ENCODE peak calls at places on chromosomes 2 and 18, in five cellular contexts. Q is GM23248, Y is ovary, I is mammary epithelial cell, X is Peyer's patch. W is an unnamed sample.
A peak's percentile ranks its signal among the peaks of the same experiment; 100 is the strongest.

GRCh38 chr18:51390695-51391094 is 193.2 kb upstream of the MEX3C start:
- DNase-seq in Q (no peak), Y (no peak), I (peak; percentile 37), X (no peak), W (no peak)

GRCh38 chr2:45862843-45863242 is 211.4 kb downstream of the PRKCE start:
- DNase-seq in Q (no peak), Y (no peak), I (no peak), X (no peak), W (no peak)

GRCh38 chr2:96729748-96730147 is 10.1 kb downstream of the LMAN2L start:
- DNase-seq in Q (peak; percentile 20), Y (no peak), I (no peak), X (no peak), W (no peak)

GRCh38 chr2:120520929-120521912 is 175.3 kb downstream of the INHBB start:
- DNase-seq in Q (peak; percentile 57), Y (no peak), I (peak; percentile 24), X (peak; percentile 59), W (no peak)

GRCh38 chr18:36544036-36544725 is 246.7 kb downstream of the FHOD3 start:
- DNase-seq in Q (no peak), Y (no peak), I (peak; percentile 92), X (no peak), W (no peak)

GRCh38 chr2:156901373-156902031 is 356.0 kb upstream of the GALNT5 start:
- DNase-seq in Q (peak; percentile 61), Y (no peak), I (peak; percentile 26), X (no peak), W (peak; percentile 19)

GRCh38 chr2:241188386-241189092 is at the start of gene ANO7:
- DNase-seq in Q (no peak), Y (no peak), I (no peak), X (peak; percentile 66), W (no peak)

GRCh38 chr2:41791523-41791922 is 256.3 kb upstream of the PKDCC start:
- DNase-seq in Q (peak; percentile 50), Y (peak; percentile 54), I (peak; percentile 11), X (no peak), W (no peak)

GRCh38 chr18:41077076-41077475 is 878.0 kb upstream of the PIK3C3 start:
- DNase-seq in Q (no peak), Y (no peak), I (peak; percentile 27), X (no peak), W (no peak)

GRCh38 chr2:29347774-29348465 is 232.7 kb downstream of the CLIP4 start:
- DNase-seq in Q (no peak), Y (no peak), I (no peak), X (no peak), W (no peak)

GRCh38 chr2:110717734-110718133 is 14.6 kb upstream of the ACOXL start:
- DNase-seq in Q (peak; percentile 23), Y (peak; percentile 72), I (no peak), X (no peak), W (no peak)

GRCh38 chr2:110718990-110719389 is 13.4 kb upstream of the ACOXL start:
- DNase-seq in Q (peak; percentile 8), Y (no peak), I (no peak), X (no peak), W (no peak)

GRCh38 chr2:110718382-110718781 is 14.0 kb upstream of the ACOXL start:
- DNase-seq in Q (no peak), Y (no peak), I (no peak), X (no peak), W (no peak)

GRCh38 chr2:110714824-110715223 is 17.5 kb upstream of the ACOXL start:
- DNase-seq in Q (no peak), Y (no peak), I (no peak), X (no peak), W (no peak)

GRCh38 chr2:110716959-110717645 is 15.3 kb upstream of the ACOXL start:
- DNase-seq in Q (peak; percentile 84), Y (no peak), I (no peak), X (no peak), W (no peak)
- H3K4me3 ChIP-seq in Q (no peak overlapping the region), Y (no peak overlapping the region), I (no peak overlapping the region), X (no peak overlapping the region), W (no peak overlapping the region)

GRCh38 chr2:121768143-121768755 is 12.8 kb downstream of the TSN start:
- DNase-seq in Q (no peak), Y (no peak), I (no peak), X (no peak), W (no peak)

GRCh38 chr2:121771976-121772742 is 16.7 kb downstream of the TSN start:
- DNase-seq in Q (no peak), Y (no peak), I (no peak), X (no peak), W (no peak)

GRCh38 chr2:121764681-121765228 is 9.3 kb downstream of the TSN start:
- DNase-seq in Q (no peak), Y (no peak), I (no peak), X (no peak), W (no peak)

DNA sequence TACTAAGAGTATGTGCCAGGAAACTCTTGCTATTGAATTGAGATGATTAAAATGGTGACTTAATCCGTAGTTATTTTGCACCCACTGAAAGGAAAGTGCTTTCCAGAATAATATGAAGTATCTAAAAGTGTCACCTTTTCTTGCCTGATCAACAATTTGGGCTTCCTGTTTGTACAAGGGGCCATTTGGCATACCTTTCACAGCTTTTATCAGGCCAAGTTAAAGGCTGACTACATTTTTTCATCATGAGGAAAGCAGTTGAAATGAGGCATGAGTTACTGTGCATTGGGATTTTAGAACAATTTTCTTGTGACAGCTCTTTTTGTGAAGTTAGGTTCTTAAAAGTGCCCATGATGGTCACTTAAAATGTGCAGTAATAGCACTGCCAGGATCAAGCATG is 11.2 kb downstream of the TSN start:
- DNase-seq in Q (no peak), Y (no peak), I (no peak), X (no peak), W (no peak)
- H3K4me3 ChIP-seq in Q (no peak overlapping the region), Y (no peak overlapping the region), I (no peak overlapping the region), X (no peak overlapping the region), W (no peak overlapping the region)

DNA sequence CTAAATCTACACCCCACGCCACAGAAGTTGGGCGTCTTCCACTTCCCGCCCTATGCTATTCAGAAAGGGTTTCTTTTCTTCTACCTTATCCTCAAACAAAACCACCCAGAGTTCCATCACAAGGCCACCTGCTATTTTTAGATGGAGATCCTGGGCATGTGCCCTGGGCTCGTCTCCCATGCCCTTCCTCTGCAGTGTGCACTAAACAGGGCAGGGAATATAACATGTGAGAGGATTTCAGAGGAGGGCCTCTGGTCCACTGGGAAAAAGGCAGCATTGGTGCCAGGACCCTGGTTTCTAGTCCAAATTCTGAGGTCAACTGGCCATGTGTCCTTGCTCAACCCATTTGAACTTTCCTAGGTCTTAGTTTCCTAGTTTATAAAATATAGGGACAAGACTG is 320.0 kb downstream of the NCKAP5 start:
- DNase-seq in Q (no peak), Y (no peak), I (no peak), X (no peak), W (no peak)
- H3K4me3 ChIP-seq in Q (no peak overlapping the region), Y (no peak overlapping the region), I (no peak overlapping the region), X (no peak overlapping the region), W (no peak overlapping the region)

DNA sequence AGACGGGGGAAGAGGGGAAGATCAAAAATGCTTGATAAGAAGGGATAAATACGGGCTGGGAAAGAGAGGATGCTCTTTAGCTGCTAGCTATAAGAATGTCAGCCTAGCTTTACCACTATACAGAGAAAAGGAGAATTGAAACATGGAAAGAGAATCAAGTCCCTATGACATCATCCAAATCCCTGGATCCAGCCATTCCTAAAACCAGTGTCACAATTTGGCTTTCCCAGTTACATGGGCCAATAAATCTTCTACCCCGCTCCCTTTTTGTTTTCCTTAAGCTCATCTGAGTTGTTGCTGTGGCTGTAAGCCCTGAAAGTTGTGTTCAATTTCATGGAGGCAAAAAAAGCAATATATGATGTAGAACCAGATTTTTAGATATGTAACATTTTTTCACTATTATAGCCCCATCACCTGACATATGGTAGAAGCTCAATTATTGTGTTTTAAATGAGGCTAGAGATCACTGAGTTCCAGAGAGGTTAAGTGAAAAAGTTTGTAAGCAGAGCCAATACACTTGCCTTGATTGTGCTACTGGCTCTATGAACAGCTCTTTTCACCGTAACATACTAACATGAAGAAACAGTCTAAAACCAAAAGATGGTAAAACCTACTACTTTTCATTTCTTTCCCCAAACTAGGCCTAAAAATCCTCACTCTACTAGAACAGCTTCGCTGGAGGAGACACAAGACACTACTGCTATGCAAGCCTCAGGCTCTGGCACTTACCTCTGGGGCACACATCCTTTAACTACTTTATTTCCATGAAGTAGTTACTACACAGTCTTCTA is 4.3 kb downstream of the HNRNPLL start:
- DNase-seq in Q (peak; percentile 32), Y (no peak), I (no peak), X (no peak), W (no peak)
- H3K4me3 ChIP-seq in Q (peak overlapping the region; percentile 94), Y (no peak overlapping the region), I (no peak overlapping the region), X (no peak overlapping the region), W (no peak overlapping the region)

GRCh38 chr2:71635798-71636197 is 182.4 kb downstream of the DYSF start:
- DNase-seq in Q (no peak), Y (no peak), I (no peak), X (no peak), W (no peak)

GRCh38 chr2:71634571-71634970 is 181.2 kb downstream of the DYSF start:
- DNase-seq in Q (no peak), Y (no peak), I (no peak), X (no peak), W (no peak)

GRCh38 chr2:71629273-71629672 is 175.9 kb downstream of the DYSF start:
- DNase-seq in Q (no peak), Y (no peak), I (no peak), X (no peak), W (no peak)

GRCh38 chr2:71630110-71630967 is 177.0 kb downstream of the DYSF start:
- DNase-seq in Q (no peak), Y (no peak), I (no peak), X (no peak), W (no peak)

GRCh38 chr2:71631411-71631931 is 178.1 kb downstream of the DYSF start:
- DNase-seq in Q (peak; percentile 56), Y (no peak), I (no peak), X (no peak), W (peak; percentile 71)
- H3K4me3 ChIP-seq in Q (peak overlapping the region; percentile 64), Y (no peak overlapping the region), I (no peak overlapping the region), X (no peak overlapping the region), W (no peak overlapping the region)

GRCh38 chr18:12577848-12578247 is 80.1 kb downstream of the SPIRE1 start:
- DNase-seq in Q (no peak), Y (no peak), I (no peak), X (no peak), W (no peak)
- H3K4me3 ChIP-seq in Q (no peak overlapping the region), Y (no peak overlapping the region), I (no peak overlapping the region), X (no peak overlapping the region), W (no peak overlapping the region)

GRCh38 chr2:64122358-64122757 is 21.9 kb downstream of the PELI1 start:
- DNase-seq in Q (no peak), Y (no peak), I (no peak), X (peak; percentile 63), W (no peak)
- H3K4me3 ChIP-seq in Q (no peak overlapping the region), Y (no peak overlapping the region), I (no peak overlapping the region), X (peak overlapping the region; percentile 28), W (no peak overlapping the region)

W was measured in BJ.